ENCODE peak calls at places on chromosome X, in five cellular contexts. C is A549, H is IMR-90, O is HepG2, N is K562. L is an unnamed sample.

GRCh38 chrX:30301977-30302376 is 7.2 kb downstream of the NR0B1 start:
- DNase-seq in C (no peak), O (no peak), N (no peak), H (peak; percentile 43), L (no peak)

GRCh38 chrX:9352683-9353430 is 112.0 kb upstream of the TBL1X start:
- DNase-seq in N (peak; percentile 91), C (no peak), O (peak; percentile 4), H (peak; percentile 75), L (peak; percentile 38)

GRCh38 chrX:100819534-100819836 is 706 bp upstream of the CSTF2 start:
- DNase-seq in C (no peak), O (no peak), H (no peak), N (no peak), L (no peak)

GRCh38 chrX:56343664-56344063 is 111.5 kb downstream of the KLF8 start:
- DNase-seq in O (no peak), C (no peak), N (no peak), H (no peak), L (no peak)

GRCh38 chrX:67780694-67781109 is 236.9 kb downstream of the AR start:
- DNase-seq in O (no peak), C (no peak), H (peak; percentile 78), N (peak; percentile 50), L (no peak)

GRCh38 chrX:46260502-46260901 is 284.7 kb downstream of the ZNF674 start:
- DNase-seq in H (no peak), C (no peak), N (no peak), O (no peak), L (no peak)

GRCh38 chrX:25519258-25519657 is 503.5 kb upstream of the ARX start:
- DNase-seq in N (no peak), C (no peak), H (no peak), O (no peak), L (no peak)

GRCh38 chrX:109934434-109934833 is 68.5 kb upstream of the TMEM164 start:
- DNase-seq in N (no peak), O (no peak), C (no peak), H (peak; percentile 21), L (no peak)

GRCh38 chrX:1661048-1661921 is 46.4 kb downstream of the ASMT start:
- DNase-seq in N (peak; percentile 6), O (peak; percentile 13), H (no peak), C (no peak), L (peak; percentile 98)

GRCh38 chrX:154328646-154329045 is 33.1 kb downstream of the TKTL1 start:
- DNase-seq in N (no peak), H (no peak), C (no peak), O (no peak), L (no peak)

GRCh38 chrX:29478336-29479069 is 736.9 kb upstream of the MAGEB2 start:
- DNase-seq in H (peak; percentile 26), O (peak; percentile 0), N (peak; percentile 5), C (peak; percentile 25), L (peak; percentile 51)

GRCh38 chrX:153456161-153456560 is 10.3 kb upstream of the TREX2 start:
- DNase-seq in C (no peak), H (no peak), O (no peak), N (no peak), L (no peak)

GRCh38 chrX:23959781-23960180 is 52.0 kb downstream of the CXorf58 start:
- DNase-seq in O (no peak), H (no peak), N (peak; percentile 12), C (no peak), L (no peak)

GRCh38 chrX:1196436-1196835 is 16.0 kb downstream of the CRLF2 start:
- DNase-seq in C (no peak), N (no peak), H (no peak), O (no peak), L (no peak)

GRCh38 chrX:17038681-17039161 is 92.3 kb downstream of the REPS2 start:
- DNase-seq in O (no peak), C (no peak), H (no peak), N (no peak), L (no peak)

GRCh38 chrX:140229187-140229586 is 263.9 kb upstream of the CXorf66 start:
- DNase-seq in O (no peak), N (no peak), H (no peak), C (no peak), L (no peak)

DNA sequence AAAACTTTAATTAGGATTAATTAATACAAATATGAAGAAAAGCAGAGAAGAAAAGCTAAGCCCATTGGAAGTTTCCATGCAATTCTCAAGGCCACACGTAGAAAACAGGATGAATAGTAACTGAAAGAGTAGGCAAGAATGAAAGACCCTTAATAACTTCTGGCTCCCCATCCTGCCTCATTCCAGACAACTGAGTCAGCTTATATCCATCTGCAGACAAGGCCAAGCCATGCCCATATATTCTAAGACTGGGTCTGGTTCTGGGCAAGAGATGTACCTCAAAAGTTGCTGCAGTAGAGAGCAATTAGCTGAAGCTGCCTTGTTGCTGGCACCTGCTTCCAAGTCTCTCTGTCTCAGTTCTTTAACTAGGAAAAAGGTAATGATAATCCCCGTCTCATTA is 244.1 kb downstream of the GPC3 start:
- DNase-seq in H (peak; percentile 13), O (no peak), C (no peak), N (no peak), L (no peak)
- TF ChIP-seq BHLHE40 in H (no peak), O (no peak), C (no peak), N (no peak), L (no peak)

DNA sequence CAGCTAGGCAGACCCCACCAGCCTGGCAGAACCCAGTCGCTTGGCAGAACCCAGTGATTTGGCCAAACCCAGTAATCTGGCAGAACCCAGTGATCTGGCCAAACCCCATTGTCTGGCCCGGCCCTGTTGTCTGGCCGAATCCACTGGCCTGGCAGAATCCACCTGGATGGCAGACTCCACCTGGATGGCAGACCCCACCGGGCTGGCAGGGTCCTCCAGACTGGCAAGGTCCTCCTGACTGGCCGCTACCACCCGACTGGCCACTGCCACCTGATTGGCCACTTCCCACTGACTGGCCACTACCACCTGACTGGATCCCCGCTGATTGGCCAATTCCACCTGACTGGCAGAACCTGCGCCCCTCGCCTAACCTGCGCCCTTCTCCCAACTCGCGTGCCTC is 3.2 kb downstream of the MAGED1 start:
- DNase-seq in N (no peak), H (no peak), C (no peak), O (no peak), L (no peak)
- TF ChIP-seq CEBPB in N (no peak), H (no peak), C (no peak), O (no peak), L (no peak)

DNA sequence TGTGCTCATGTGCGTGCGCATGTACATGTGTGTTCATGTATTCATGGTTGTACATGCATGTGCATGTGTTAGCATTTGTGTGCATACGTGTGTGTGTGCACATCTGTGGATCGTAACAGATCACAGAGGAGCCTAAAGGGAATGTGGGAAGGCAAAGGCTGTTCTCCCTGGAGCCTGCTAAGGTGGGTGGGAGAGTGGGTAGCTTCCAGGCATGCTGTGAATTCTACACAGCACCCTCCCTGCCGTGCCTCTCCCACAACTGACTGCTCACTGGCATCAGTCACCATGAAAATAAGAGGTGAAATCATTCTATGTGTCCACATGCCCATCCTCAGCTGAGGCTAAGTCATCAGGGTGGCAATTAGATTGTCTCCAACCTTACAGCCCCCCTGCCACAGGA is 600.9 kb downstream of the MID1IP1 start:
- DNase-seq in C (no peak), H (no peak), N (no peak), O (no peak), L (no peak)
- TF ChIP-seq BHLHE40 in C (no peak), H (no peak), N (no peak), O (no peak), L (no peak)

GRCh38 chrX:151543706-151544105 is 19.8 kb upstream of the PASD1 start:
- DNase-seq in H (no peak), O (peak; percentile 73), N (no peak), C (no peak), L (no peak)
- TF ChIP-seq CEBPB in H (no peak), O (no peak), N (no peak), C (no peak), L (no peak)

DNA sequence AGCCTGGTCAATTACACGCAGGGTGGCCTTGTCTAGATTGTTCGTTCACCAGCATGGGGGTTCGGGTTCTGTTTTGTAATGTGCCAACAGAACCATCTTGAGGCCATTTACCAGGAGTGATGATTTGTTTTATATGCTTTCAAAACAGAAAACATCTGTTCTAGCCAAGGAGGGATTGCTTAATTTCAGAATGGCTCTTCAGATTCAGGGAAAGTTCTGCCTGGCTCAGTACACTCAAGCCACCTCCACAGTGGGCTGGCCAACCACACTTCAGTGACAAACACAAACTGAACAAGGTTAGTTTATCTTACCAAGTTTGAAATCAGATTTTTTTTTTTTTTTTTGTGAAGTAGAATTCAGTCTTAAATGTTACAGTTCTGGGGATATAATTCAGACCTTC is 23.2 kb downstream of the SMS start:
- DNase-seq in N (no peak), H (peak; percentile 44), O (no peak), C (no peak), L (no peak)
- TF ChIP-seq BHLHE40 in N (no peak), H (no peak), O (no peak), C (no peak), L (no peak)

DNA sequence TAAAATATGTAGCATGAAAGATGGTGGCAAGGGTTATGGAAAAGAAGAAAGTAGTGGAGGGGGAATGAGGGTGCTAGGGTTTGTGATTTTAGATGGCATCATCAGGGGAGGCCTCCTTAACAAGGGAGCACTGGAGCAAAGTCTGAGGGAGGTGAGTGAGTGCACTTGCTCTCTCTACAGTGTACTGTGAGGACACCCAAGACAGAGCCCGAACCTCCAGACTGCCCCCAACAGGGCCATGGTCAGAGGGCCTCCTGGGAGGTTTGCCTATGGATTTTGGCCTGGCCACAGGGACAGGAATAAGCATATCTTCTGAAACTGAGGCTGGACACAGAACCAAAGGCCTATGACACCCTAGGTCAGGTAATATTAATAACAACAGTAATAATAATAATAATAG is 21.4 kb upstream of the PJA1 start:
- DNase-seq in H (no peak), N (no peak), C (no peak), O (no peak), L (no peak)
- TF ChIP-seq CEBPB in H (no peak), N (no peak), C (no peak), O (no peak), L (no peak)

DNA sequence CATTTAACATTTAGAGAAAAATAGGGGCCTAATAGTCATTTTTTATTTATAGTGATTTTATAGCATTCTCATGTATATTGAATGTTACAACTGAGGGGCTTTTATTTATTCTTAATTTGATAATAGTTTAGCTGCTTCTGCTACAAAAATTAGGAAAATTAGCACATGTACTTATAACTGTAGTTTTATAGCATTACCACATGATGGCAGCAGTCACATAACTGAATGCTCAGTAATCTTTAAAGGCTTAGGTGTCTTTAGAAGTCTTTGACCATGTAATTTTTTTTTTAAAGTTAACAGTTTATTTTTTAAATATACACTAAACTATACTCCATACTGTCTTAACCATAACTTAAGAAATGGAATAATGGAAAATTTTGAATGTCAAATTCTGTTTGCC is 136.6 kb downstream of the STAG2 start:
- DNase-seq in O (peak; percentile 9), H (peak; percentile 51), N (peak; percentile 25), C (no peak), L (no peak)
- TF ChIP-seq BHLHE40 in O (no peak), H (no peak), N (no peak), C (no peak), L (no peak)